ENCODE peak calls at places on chromosomes 4 and X, in four cellular contexts. R is HCT116, G is left ventricle myocardium inferior, H is uterus. S is an unnamed sample.

GRCh38 chrX:2490634-2491033 is 10.1 kb downstream of the DHRSX start:
- DNase-seq in R (no peak), G (no peak), H (no peak), S (no peak)

GRCh38 chr4:121155893-121156292 is 8.2 kb downstream of the TNIP3 start:
- DNase-seq in R (no peak), G (no peak), H (no peak), S (peak)

GRCh38 chrX:3550160-3550765 is 163.2 kb downstream of the PRKX start:
- DNase-seq in R (no peak), G (no peak), H (no peak), S (no peak)

GRCh38 chr4:8086751-8087445 is 71.7 kb downstream of the ABLIM2 start:
- DNase-seq in R (no peak), G (no peak), H (no peak), S (no peak)

GRCh38 chrX:51891821-51892551 is 1.4 kb upstream of the MAGED1 start:
- DNase-seq in R (no peak), G (peak), H (peak), S (peak)

GRCh38 chr4:56128231-56128630 is 179.5 kb downstream of the CEP135 start:
- DNase-seq in R (no peak), G (no peak), H (no peak), S (peak)

GRCh38 chrX:27893211-27893610 is 85.4 kb downstream of the MAGEB10 start:
- DNase-seq in R (no peak), G (no peak), H (no peak), S (no peak)

GRCh38 chr4:25180524-25181131 is 20.4 kb upstream of the SEPSECS start:
- DNase-seq in R (peak), G (no peak), H (no peak), S (peak)

GRCh38 chr4:96352051-96352517 is 512.2 kb downstream of the PDHA2 start:
- DNase-seq in R (peak), G (no peak), H (no peak), S (peak)

GRCh38 chr4:85514783-85515182 is 39.8 kb downstream of the ARHGAP24 start:
- DNase-seq in R (no peak), G (no peak), H (no peak), S (no peak)

GRCh38 chrX:56385336-56385735 is 153.2 kb downstream of the KLF8 start:
- DNase-seq in R (no peak), G (no peak), H (no peak), S (no peak)

GRCh38 chrX:44060221-44060620 is 87.0 kb upstream of the NDP start:
- DNase-seq in R (no peak), G (no peak), H (no peak), S (no peak)

GRCh38 chr4:133668061-133668851 is 519.2 kb downstream of the PCDH10 start:
- DNase-seq in R (no peak), G (no peak), H (no peak), S (no peak)

GRCh38 chr4:43690121-43690520 is 758.5 kb downstream of the KCTD8 start:
- DNase-seq in R (no peak), G (no peak), H (no peak), S (no peak)

GRCh38 chr4:159401791-159402380 is 299.0 kb downstream of the RAPGEF2 start:
- DNase-seq in R (no peak), G (no peak), H (no peak), S (peak)

GRCh38 chr4:103429283-103429682 is 231.1 kb upstream of the CENPE start:
- DNase-seq in R (peak), G (no peak), H (no peak), S (no peak)

GRCh38 chr4:11623726-11624037 is 195.0 kb upstream of the HS3ST1 start:
- DNase-seq in R (no peak), G (peak), H (peak), S (no peak)

GRCh38 chr4:37604464-37604863 is 81.7 kb downstream of the RELL1 start:
- DNase-seq in R (peak), G (no peak), H (no peak), S (no peak)

DNA sequence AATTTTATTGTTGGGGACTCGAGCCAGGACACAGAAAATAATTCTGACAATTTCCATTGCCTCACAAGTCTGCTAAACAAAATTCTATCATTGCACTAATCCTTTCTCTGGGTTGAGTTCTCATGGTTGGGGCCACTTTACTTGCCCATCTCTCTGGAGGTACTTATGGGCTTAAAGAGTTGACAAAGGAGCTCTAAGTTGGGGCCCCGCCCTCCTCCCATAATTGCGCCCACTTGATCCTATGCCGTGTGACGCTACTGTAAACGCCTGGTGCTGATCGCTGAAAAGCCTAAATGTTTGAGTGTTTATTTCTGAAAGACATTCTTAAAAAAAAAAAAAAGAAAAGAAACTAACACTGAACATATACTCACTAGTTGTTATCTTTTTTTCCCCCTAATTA is 103.0 kb downstream of the TENM3 start:
- DNase-seq in R (no peak), G (no peak), H (no peak), S (no peak)
- H3K27ac ChIP-seq in R (no peak), G (no peak), H (no peak), S (no peak)

DNA sequence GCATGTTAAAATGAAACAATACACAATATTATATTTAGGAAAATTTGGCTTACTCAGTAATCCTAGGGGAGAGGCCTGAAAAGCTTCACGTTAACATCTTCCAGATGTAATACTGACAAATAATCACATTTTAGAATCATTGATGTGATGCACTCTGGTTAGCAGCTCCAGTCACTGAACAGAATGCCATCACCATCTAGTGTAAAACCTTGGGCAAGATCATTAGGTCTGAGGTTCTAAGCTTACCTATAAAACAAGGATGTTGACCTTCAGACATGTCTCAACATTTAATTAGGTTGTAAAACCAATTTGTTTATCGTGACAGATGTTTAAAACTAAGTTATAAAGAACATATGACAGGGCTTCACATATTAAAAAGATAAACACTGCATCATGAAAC is 1704.8 kb downstream of the STIM2 start:
- DNase-seq in R (no peak), G (no peak), H (no peak), S (no peak)
- TF ChIP-seq CTCF in R (no peak), G (no peak), H (no peak), S (no peak)

GRCh38 chr4:138677651-138678202 is 337.9 kb upstream of the NOCT start:
- DNase-seq in R (no peak), G (no peak), H (no peak), S (no peak)

GRCh38 chr4:138681000-138681604 is 334.5 kb upstream of the NOCT start:
- DNase-seq in R (peak), G (peak), H (peak), S (peak)

GRCh38 chr4:138678985-138679746 is 336.4 kb upstream of the NOCT start:
- DNase-seq in R (no peak), G (no peak), H (no peak), S (no peak)

GRCh38 chr4:138680251-138680650 is 335.3 kb upstream of the NOCT start:
- DNase-seq in R (no peak), G (no peak), H (no peak), S (peak)

DNA sequence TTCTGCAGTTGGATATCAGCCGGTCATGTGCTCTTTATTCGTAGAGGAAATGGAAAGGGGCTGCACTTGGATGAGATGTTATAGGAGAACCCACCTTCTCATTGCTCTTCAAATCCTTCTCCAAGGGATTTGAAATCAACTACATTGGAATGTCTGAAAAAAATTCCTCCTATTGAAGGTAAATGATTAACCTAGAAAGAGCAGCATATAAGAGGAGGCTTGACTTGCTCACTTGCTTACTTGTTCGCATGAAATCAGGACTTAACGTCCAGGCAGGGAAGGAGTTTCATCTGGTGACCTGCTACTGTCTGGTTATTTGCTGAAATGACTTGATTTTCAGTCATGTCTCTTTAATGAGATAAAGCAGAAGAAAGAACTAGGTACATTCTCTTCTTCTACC is 338.4 kb upstream of the NOCT start:
- DNase-seq in R (no peak), G (no peak), H (no peak), S (no peak)
- H3K27ac ChIP-seq in R (no peak), G (no peak), H (no peak), S (no peak)

GRCh38 chr4:89914609-89915008 is 20.0 kb downstream of the MMRN1 start:
- DNase-seq in R (no peak), G (no peak), H (no peak), S (no peak)
- TF ChIP-seq CTCF in R (no peak), G (no peak), H (no peak), S (no peak)

DNA sequence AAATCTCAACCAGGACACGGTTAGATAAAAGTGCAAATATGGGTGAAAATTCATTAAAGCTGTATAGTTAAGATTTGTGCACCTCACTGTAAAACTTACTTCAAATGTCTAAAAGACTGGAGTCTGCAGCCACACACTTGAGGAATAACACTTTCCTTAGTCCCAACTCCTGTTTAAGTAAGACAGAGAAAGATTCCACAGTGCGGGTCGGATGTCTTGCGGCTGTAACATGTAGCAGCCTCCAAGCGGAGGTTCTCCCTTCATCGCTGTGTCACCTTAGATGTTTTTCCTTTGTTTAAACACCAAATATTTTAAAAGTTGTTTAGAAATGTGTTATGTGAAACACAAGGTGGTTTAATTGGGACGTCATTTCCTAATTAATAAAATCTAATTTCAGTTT is 905 bp upstream of the MAEA start:
- DNase-seq in R (no peak), G (no peak), H (no peak), S (no peak)
- H3K27ac ChIP-seq in R (peak), G (peak), H (peak), S (no peak)

DNA sequence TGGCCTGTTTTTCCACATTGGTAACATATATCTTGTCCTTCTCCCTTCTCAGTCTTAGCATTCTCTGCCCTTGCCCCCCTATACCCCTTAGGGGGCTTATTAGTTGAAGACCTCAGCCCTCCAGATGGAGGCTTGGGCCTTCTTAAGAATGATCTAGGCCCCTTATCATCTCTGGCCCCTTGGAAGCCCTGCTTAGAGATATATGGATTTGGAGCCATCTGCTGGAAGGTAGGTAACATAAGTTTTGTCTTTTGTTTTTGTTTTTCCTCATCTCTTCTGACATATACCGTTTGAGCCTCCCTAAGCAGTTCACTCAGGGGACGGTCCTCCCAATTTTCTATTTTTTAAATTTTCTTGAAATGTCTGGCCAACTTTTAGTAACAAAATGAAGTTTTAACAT is 48.3 kb upstream of the NAP1L2 start:
- DNase-seq in R (peak), G (no peak), H (no peak), S (no peak)
- TF ChIP-seq CTCF in R (peak), G (peak), H (no peak), S (peak)

GRCh38 chr4:26911254-26911653 is 50.6 kb downstream of the STIM2 start:
- DNase-seq in R (no peak), G (no peak), H (no peak), S (no peak)

GRCh38 chr4:26905172-26905571 is 44.5 kb downstream of the STIM2 start:
- DNase-seq in R (no peak), G (no peak), H (no peak), S (no peak)

GRCh38 chr4:26912069-26912468 is 51.4 kb downstream of the STIM2 start:
- DNase-seq in R (no peak), G (no peak), H (no peak), S (no peak)

GRCh38 chr4:26909369-26909768 is 48.7 kb downstream of the STIM2 start:
- DNase-seq in R (no peak), G (no peak), H (no peak), S (no peak)

DNA sequence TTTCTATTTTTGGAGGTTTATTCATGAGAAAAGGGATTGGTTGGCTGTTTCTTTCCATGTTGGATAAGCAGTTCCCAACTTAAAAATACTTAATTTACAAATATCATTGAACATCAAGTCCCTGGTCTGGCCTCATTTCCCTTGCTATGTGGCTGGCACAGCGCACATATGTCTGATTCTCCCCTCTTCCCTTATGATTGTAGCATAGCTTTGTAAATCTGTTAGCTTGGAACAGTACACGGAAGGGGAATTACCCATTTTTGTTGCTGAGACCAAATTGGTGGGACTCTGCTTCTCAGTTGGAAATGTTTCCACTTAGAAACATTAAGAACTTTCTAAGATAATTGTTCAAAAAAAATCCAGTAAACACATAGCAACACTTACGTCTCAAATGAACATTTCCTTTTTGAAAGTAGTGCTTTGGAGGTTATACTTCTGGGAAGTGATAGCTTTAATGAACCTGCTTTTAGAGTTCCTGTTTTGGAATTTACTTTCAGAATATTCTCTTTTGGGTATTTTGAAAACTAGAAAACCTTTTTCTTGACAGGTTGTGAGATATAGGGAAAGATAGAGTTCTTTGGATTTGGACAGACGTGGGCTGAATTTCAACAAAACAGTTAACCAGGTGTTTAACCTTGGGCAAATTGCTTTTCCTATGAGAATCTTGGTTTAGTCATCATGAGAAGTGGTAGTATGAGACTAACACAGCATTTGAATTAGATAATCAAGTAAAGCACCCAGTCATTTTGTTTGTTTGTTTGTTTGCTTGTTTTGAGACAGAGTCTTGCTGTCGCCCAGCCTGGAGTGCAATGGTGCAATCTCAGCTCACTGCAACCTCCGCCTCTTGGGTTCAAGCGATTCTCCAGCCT is 47.3 kb downstream of the STIM2 start:
- DNase-seq in R (no peak), G (no peak), H (no peak), S (no peak)
- H3K27ac ChIP-seq in R (no peak), G (peak), H (no peak), S (no peak)

GRCh38 chr4:41287852-41288251 is 31.1 kb downstream of the UCHL1 start:
- DNase-seq in R (no peak), G (no peak), H (no peak), S (no peak)
- TF ChIP-seq CTCF in R (no peak), G (no peak), H (no peak), S (no peak)

S was measured in brain microvascular endothelial cell.